ENCODE peak calls at places on chromosome 1, in seven cellular contexts. One of them, this sample, is unnamed.

GRCh38 chr1:61914823-61915482 is 172.7 kb downstream of the PATJ start:
- DNase-seq in astrocyte: peak
- DNase-seq in fibroblast of mammary gland: no peak
- DNase-seq in skeletal muscle cell: no peak
- DNase-seq in esophagus squamous epithelium: no peak
- DNase-seq in uterus: no peak
- DNase-seq in LNCaP clone FGC: no peak
- DNase-seq in this sample: no peak

GRCh38 chr1:172378109-172378755 is 42.3 kb upstream of the C1orf105 start:
- DNase-seq in astrocyte: no peak
- DNase-seq in fibroblast of mammary gland: no peak
- DNase-seq in skeletal muscle cell: no peak
- DNase-seq in esophagus squamous epithelium: no peak
- DNase-seq in uterus: no peak
- DNase-seq in LNCaP clone FGC: no peak
- DNase-seq in this sample: no peak

GRCh38 chr1:112307930-112308329 is 88.1 kb upstream of the CTTNBP2NL start:
- DNase-seq in astrocyte: no peak
- DNase-seq in fibroblast of mammary gland: no peak
- DNase-seq in skeletal muscle cell: no peak
- DNase-seq in esophagus squamous epithelium: no peak
- DNase-seq in uterus: no peak
- DNase-seq in LNCaP clone FGC: no peak
- DNase-seq in this sample: no peak

GRCh38 chr1:205453466-205453865 is 2.4 kb downstream of the BLACAT1 start:
- DNase-seq in astrocyte: no peak
- DNase-seq in fibroblast of mammary gland: no peak
- DNase-seq in skeletal muscle cell: no peak
- DNase-seq in esophagus squamous epithelium: no peak
- DNase-seq in uterus: no peak
- DNase-seq in LNCaP clone FGC: no peak
- DNase-seq in this sample: no peak

GRCh38 chr1:240876071-240876470 is 264.1 kb upstream of the GREM2 start:
- DNase-seq in astrocyte: no peak
- DNase-seq in fibroblast of mammary gland: no peak
- DNase-seq in skeletal muscle cell: no peak
- DNase-seq in esophagus squamous epithelium: no peak
- DNase-seq in uterus: no peak
- DNase-seq in LNCaP clone FGC: no peak
- DNase-seq in this sample: no peak

GRCh38 chr1:51736702-51737101 is 119.8 kb downstream of the OSBPL9 start:
- DNase-seq in astrocyte: peak
- DNase-seq in fibroblast of mammary gland: peak
- DNase-seq in skeletal muscle cell: peak
- DNase-seq in esophagus squamous epithelium: no peak
- DNase-seq in uterus: peak
- DNase-seq in LNCaP clone FGC: no peak
- DNase-seq in this sample: peak

GRCh38 chr1:202213361-202214088 is 19.9 kb downstream of the LGR6 start:
- DNase-seq in astrocyte: no peak
- DNase-seq in fibroblast of mammary gland: no peak
- DNase-seq in skeletal muscle cell: no peak
- DNase-seq in esophagus squamous epithelium: no peak
- DNase-seq in uterus: no peak
- DNase-seq in LNCaP clone FGC: no peak
- DNase-seq in this sample: no peak

GRCh38 chr1:6313382-6314265 is 52.7 kb upstream of the GPR153 start:
- DNase-seq in astrocyte: no peak
- DNase-seq in fibroblast of mammary gland: no peak
- DNase-seq in skeletal muscle cell: no peak
- DNase-seq in esophagus squamous epithelium: no peak
- DNase-seq in uterus: no peak
- DNase-seq in LNCaP clone FGC: no peak
- DNase-seq in this sample: no peak

GRCh38 chr1:61050541-61051454 is 31.6 kb upstream of the NFIA start:
- DNase-seq in astrocyte: no peak
- DNase-seq in fibroblast of mammary gland: no peak
- DNase-seq in skeletal muscle cell: no peak
- DNase-seq in esophagus squamous epithelium: no peak
- DNase-seq in uterus: peak
- DNase-seq in LNCaP clone FGC: no peak
- DNase-seq in this sample: no peak

GRCh38 chr1:204266504-204267034 is 52.8 kb upstream of the GOLT1A start:
- DNase-seq in astrocyte: no peak
- DNase-seq in fibroblast of mammary gland: peak
- DNase-seq in skeletal muscle cell: no peak
- DNase-seq in esophagus squamous epithelium: no peak
- DNase-seq in uterus: no peak
- DNase-seq in LNCaP clone FGC: no peak
- DNase-seq in this sample: no peak

GRCh38 chr1:157966034-157966671 is 27.3 kb upstream of the KIRREL1 start:
- DNase-seq in astrocyte: peak
- DNase-seq in fibroblast of mammary gland: peak
- DNase-seq in skeletal muscle cell: peak
- DNase-seq in esophagus squamous epithelium: no peak
- DNase-seq in uterus: peak
- DNase-seq in LNCaP clone FGC: no peak
- DNase-seq in this sample: no peak

GRCh38 chr1:214864896-214865688 is 217.4 kb upstream of the KCNK2 start:
- DNase-seq in astrocyte: peak
- DNase-seq in fibroblast of mammary gland: peak
- DNase-seq in skeletal muscle cell: peak
- DNase-seq in esophagus squamous epithelium: no peak
- DNase-seq in uterus: no peak
- DNase-seq in LNCaP clone FGC: no peak
- DNase-seq in this sample: no peak

GRCh38 chr1:109762821-109763645 is 690 bp downstream of the EPS8L3 start:
- DNase-seq in astrocyte: peak
- DNase-seq in fibroblast of mammary gland: peak
- DNase-seq in skeletal muscle cell: no peak
- DNase-seq in esophagus squamous epithelium: no peak
- DNase-seq in uterus: peak
- DNase-seq in LNCaP clone FGC: no peak
- DNase-seq in this sample: no peak

GRCh38 chr1:15558516-15558915 is 26.3 kb downstream of the AGMAT start:
- DNase-seq in astrocyte: no peak
- DNase-seq in fibroblast of mammary gland: no peak
- DNase-seq in skeletal muscle cell: no peak
- DNase-seq in esophagus squamous epithelium: no peak
- DNase-seq in uterus: no peak
- DNase-seq in LNCaP clone FGC: no peak
- DNase-seq in this sample: no peak

GRCh38 chr1:26317612-26318337 is at the start of gene CD52:
- DNase-seq in astrocyte: no peak
- DNase-seq in fibroblast of mammary gland: no peak
- DNase-seq in skeletal muscle cell: no peak
- DNase-seq in esophagus squamous epithelium: no peak
- DNase-seq in uterus: no peak
- DNase-seq in LNCaP clone FGC: no peak
- DNase-seq in this sample: peak

GRCh38 chr1:153616144-153616884 is at the start of gene S100A14:
- DNase-seq in astrocyte: no peak
- DNase-seq in fibroblast of mammary gland: no peak
- DNase-seq in skeletal muscle cell: no peak
- DNase-seq in esophagus squamous epithelium: no peak
- DNase-seq in uterus: no peak
- DNase-seq in LNCaP clone FGC: no peak
- DNase-seq in this sample: no peak

GRCh38 chr1:178161516-178161915 is 67.6 kb downstream of the RASAL2 start:
- DNase-seq in astrocyte: no peak
- DNase-seq in fibroblast of mammary gland: peak
- DNase-seq in skeletal muscle cell: no peak
- DNase-seq in esophagus squamous epithelium: no peak
- DNase-seq in uterus: no peak
- DNase-seq in LNCaP clone FGC: no peak
- DNase-seq in this sample: no peak

GRCh38 chr1:192675716-192676115 is 39.8 kb downstream of the RGS13 start:
- DNase-seq in astrocyte: no peak
- DNase-seq in fibroblast of mammary gland: no peak
- DNase-seq in skeletal muscle cell: no peak
- DNase-seq in esophagus squamous epithelium: no peak
- DNase-seq in uterus: no peak
- DNase-seq in LNCaP clone FGC: no peak
- DNase-seq in this sample: no peak

GRCh38 chr1:239977414-239977813 is 114.3 kb upstream of the FMN2 start:
- DNase-seq in astrocyte: no peak
- DNase-seq in fibroblast of mammary gland: no peak
- DNase-seq in skeletal muscle cell: no peak
- DNase-seq in esophagus squamous epithelium: no peak
- DNase-seq in uterus: no peak
- DNase-seq in LNCaP clone FGC: no peak
- DNase-seq in this sample: no peak

GRCh38 chr1:22142315-22143064 is 407 bp downstream of the WNT4 start:
- DNase-seq in astrocyte: no peak
- DNase-seq in fibroblast of mammary gland: no peak
- DNase-seq in skeletal muscle cell: no peak
- DNase-seq in esophagus squamous epithelium: no peak
- DNase-seq in uterus: no peak
- DNase-seq in LNCaP clone FGC: no peak
- DNase-seq in this sample: no peak

DNA sequence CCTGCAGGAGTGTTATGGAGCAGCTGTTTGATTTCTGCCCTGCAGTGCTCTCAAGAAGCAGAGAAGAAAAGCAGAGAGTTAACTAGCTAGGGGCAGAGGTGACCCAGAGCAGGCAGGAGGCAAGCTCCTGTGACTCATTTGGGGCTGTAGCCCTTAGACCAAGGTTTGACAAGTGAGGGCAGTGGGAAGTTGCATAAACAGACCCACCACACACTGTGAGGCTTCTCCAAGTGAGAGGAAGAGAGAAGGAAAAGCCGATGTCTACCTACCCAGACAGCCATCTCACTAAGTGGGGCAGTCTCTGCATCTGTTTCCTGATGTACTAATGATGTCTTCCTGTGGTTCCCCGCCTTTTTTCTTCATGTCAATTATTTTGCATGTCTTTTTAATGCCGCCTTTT is 159.9 kb upstream of the NR5A2 start:
- DNase-seq in astrocyte: no peak
- DNase-seq in fibroblast of mammary gland: peak
- DNase-seq in skeletal muscle cell: no peak
- DNase-seq in esophagus squamous epithelium: no peak
- DNase-seq in uterus: no peak
- DNase-seq in LNCaP clone FGC: no peak
- DNase-seq in this sample: no peak
- H3K4me3 ChIP-seq in astrocyte: no peak
- H3K4me3 ChIP-seq in fibroblast of mammary gland: no peak
- H3K4me3 ChIP-seq in skeletal muscle cell: no peak
- H3K4me3 ChIP-seq in esophagus squamous epithelium: no peak
- H3K4me3 ChIP-seq in uterus: no peak
- H3K4me3 ChIP-seq in LNCaP clone FGC: no peak
- H3K4me3 ChIP-seq in this sample: no peak

GRCh38 chr1:9691108-9691445 is 39.5 kb downstream of the PIK3CD start:
- DNase-seq in astrocyte: peak
- DNase-seq in fibroblast of mammary gland: peak
- DNase-seq in skeletal muscle cell: no peak
- DNase-seq in esophagus squamous epithelium: no peak
- DNase-seq in uterus: no peak
- DNase-seq in LNCaP clone FGC: no peak
- DNase-seq in this sample: no peak
- H3K4me3 ChIP-seq in astrocyte: peak
- H3K4me3 ChIP-seq in fibroblast of mammary gland: no peak
- H3K4me3 ChIP-seq in skeletal muscle cell: no peak
- H3K4me3 ChIP-seq in esophagus squamous epithelium: no peak
- H3K4me3 ChIP-seq in uterus: no peak
- H3K4me3 ChIP-seq in LNCaP clone FGC: no peak
- H3K4me3 ChIP-seq in this sample: no peak

GRCh38 chr1:20494609-20495311 is 8.8 kb upstream of the CAMK2N1 start:
- DNase-seq in astrocyte: peak
- DNase-seq in fibroblast of mammary gland: peak
- DNase-seq in skeletal muscle cell: peak
- DNase-seq in esophagus squamous epithelium: no peak
- DNase-seq in uterus: no peak
- DNase-seq in LNCaP clone FGC: no peak
- DNase-seq in this sample: no peak

GRCh38 chr1:20495661-20496060 is 9.7 kb upstream of the CAMK2N1 start:
- DNase-seq in astrocyte: no peak
- DNase-seq in fibroblast of mammary gland: no peak
- DNase-seq in skeletal muscle cell: no peak
- DNase-seq in esophagus squamous epithelium: no peak
- DNase-seq in uterus: no peak
- DNase-seq in LNCaP clone FGC: no peak
- DNase-seq in this sample: no peak

GRCh38 chr1:20491866-20492265 is 5.9 kb upstream of the CAMK2N1 start:
- DNase-seq in astrocyte: no peak
- DNase-seq in fibroblast of mammary gland: no peak
- DNase-seq in skeletal muscle cell: no peak
- DNase-seq in esophagus squamous epithelium: no peak
- DNase-seq in uterus: no peak
- DNase-seq in LNCaP clone FGC: no peak
- DNase-seq in this sample: no peak

GRCh38 chr1:20492751-20493150 is 6.7 kb upstream of the CAMK2N1 start:
- DNase-seq in astrocyte: no peak
- DNase-seq in fibroblast of mammary gland: no peak
- DNase-seq in skeletal muscle cell: no peak
- DNase-seq in esophagus squamous epithelium: no peak
- DNase-seq in uterus: no peak
- DNase-seq in LNCaP clone FGC: no peak
- DNase-seq in this sample: no peak

DNA sequence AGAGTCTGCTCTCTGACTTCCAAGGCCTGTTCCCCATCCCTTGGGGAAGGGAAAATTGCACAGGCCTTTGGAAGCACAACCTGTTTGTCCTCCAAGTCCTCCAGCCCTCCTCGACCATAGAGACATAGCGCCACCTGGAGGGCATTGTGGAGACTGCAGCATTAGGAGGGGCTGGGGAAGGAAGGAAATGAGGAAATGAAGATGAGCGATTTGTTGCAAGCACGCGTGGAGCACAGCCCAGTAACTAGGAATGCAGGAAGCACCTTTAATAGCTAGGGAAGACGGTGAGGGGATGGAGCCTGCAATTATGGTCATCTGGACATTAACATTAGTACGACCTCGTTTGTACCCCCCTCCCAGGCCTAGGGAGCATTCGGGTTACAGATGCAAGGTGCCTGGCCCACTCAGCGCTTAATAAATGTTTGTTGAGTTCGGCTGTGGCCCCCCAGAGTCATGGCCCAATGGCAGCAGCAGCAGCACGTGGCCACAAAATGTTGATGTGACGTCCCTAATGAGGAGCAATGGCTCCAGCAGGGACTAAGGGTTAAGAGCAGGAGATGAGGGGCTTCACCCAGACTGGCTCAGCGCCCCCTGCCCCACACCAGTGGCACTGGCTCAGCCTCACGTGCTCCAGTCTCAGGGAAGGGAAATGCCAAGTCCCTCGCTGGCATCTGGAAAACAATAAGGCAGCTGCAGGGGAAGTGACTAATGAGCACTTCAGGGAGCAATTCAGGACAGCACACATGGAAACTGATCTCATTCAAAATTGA is 8.0 kb upstream of the CAMK2N1 start:
- DNase-seq in astrocyte: peak
- DNase-seq in fibroblast of mammary gland: peak
- DNase-seq in skeletal muscle cell: peak
- DNase-seq in esophagus squamous epithelium: peak
- DNase-seq in uterus: peak
- DNase-seq in LNCaP clone FGC: peak
- DNase-seq in this sample: peak
- H3K4me3 ChIP-seq in astrocyte: no peak
- H3K4me3 ChIP-seq in fibroblast of mammary gland: no peak
- H3K4me3 ChIP-seq in skeletal muscle cell: peak
- H3K4me3 ChIP-seq in esophagus squamous epithelium: no peak
- H3K4me3 ChIP-seq in uterus: no peak
- H3K4me3 ChIP-seq in LNCaP clone FGC: no peak
- H3K4me3 ChIP-seq in this sample: no peak

GRCh38 chr1:30753660-30754123 is 3.9 kb downstream of the LAPTM5 start:
- DNase-seq in astrocyte: no peak
- DNase-seq in fibroblast of mammary gland: no peak
- DNase-seq in skeletal muscle cell: no peak
- DNase-seq in esophagus squamous epithelium: no peak
- DNase-seq in uterus: no peak
- DNase-seq in LNCaP clone FGC: no peak
- DNase-seq in this sample: no peak
- H3K4me3 ChIP-seq in astrocyte: no peak
- H3K4me3 ChIP-seq in fibroblast of mammary gland: no peak
- H3K4me3 ChIP-seq in skeletal muscle cell: no peak
- H3K4me3 ChIP-seq in esophagus squamous epithelium: peak
- H3K4me3 ChIP-seq in uterus: no peak
- H3K4me3 ChIP-seq in LNCaP clone FGC: no peak
- H3K4me3 ChIP-seq in this sample: peak